ENCODE peak calls at places on chromosomes 3 and 15, in nine cellular contexts. T, M, O, C, U, S, I, V and R are unnamed samples.

GRCh38 chr3:135905058-135905724 is 60.3 kb upstream of the PPP2R3A start:
- DNase-seq in T (no peak), M (no peak), O (no peak), C (no peak), U (no peak), S (no peak), I (no peak), V (no peak), R (no peak)

GRCh38 chr3:149967067-149967685 is 3.5 kb downstream of the PFN2 start:
- DNase-seq in T (no peak), M (no peak), O (no peak), C (no peak), U (peak), S (no peak), I (no peak), V (no peak), R (no peak)

GRCh38 chr3:197019021-197019420 is 10.6 kb downstream of the MELTF start:
- DNase-seq in T (no peak), M (no peak), O (no peak), C (no peak), U (no peak), S (no peak), I (no peak), V (no peak), R (no peak)

GRCh38 chr3:78645628-78646310 is 1122.0 kb downstream of the ROBO1 start:
- DNase-seq in T (no peak), M (no peak), O (no peak), C (no peak), U (peak), S (peak), I (no peak), V (no peak), R (peak)

GRCh38 chr3:27449530-27450150 is 34.5 kb downstream of the SLC4A7 start:
- DNase-seq in T (no peak), M (no peak), O (no peak), C (no peak), U (no peak), S (no peak), I (no peak), V (no peak), R (no peak)

GRCh38 chr3:135802171-135802570 is 163.4 kb upstream of the PPP2R3A start:
- DNase-seq in T (no peak), M (no peak), O (no peak), C (no peak), U (no peak), S (no peak), I (no peak), V (no peak), R (no peak)

GRCh38 chr3:76941376-76941775 is 98.5 kb upstream of the ROBO2 start:
- DNase-seq in T (no peak), M (no peak), O (no peak), C (no peak), U (no peak), S (no peak), I (no peak), V (no peak), R (no peak)

GRCh38 chr15:68190048-68190447 is 15.1 kb downstream of the CALML4 start:
- DNase-seq in T (no peak), M (no peak), O (no peak), C (no peak), U (no peak), S (no peak), I (no peak), V (no peak), R (no peak)

GRCh38 chr3:168061332-168061996 is 34.3 kb downstream of the GOLIM4 start:
- DNase-seq in T (no peak), M (no peak), O (no peak), C (no peak), U (no peak), S (no peak), I (no peak), V (no peak), R (no peak)

GRCh38 chr15:65184305-65184943 is 718 bp downstream of the CLPX start:
- DNase-seq in T (peak), M (peak), O (no peak), C (peak), U (peak), S (no peak), I (peak), V (peak), R (peak)

GRCh38 chr15:88788816-88789215 is 14.4 kb upstream of the ACAN start:
- DNase-seq in T (no peak), M (peak), O (no peak), C (no peak), U (no peak), S (no peak), I (no peak), V (no peak), R (no peak)

GRCh38 chr3:141432904-141433303 is 53.9 kb upstream of the RASA2 start:
- DNase-seq in T (no peak), M (no peak), O (no peak), C (no peak), U (no peak), S (no peak), I (no peak), V (no peak), R (no peak)

GRCh38 chr3:107845355-107846281 is 245.2 kb downstream of the CD47 start:
- DNase-seq in T (no peak), M (no peak), O (no peak), C (no peak), U (peak), S (no peak), I (no peak), V (no peak), R (no peak)

GRCh38 chr3:177835008-177835407 is 637.7 kb upstream of the TBL1XR1 start:
- DNase-seq in T (no peak), M (no peak), O (no peak), C (no peak), U (no peak), S (no peak), I (no peak), V (no peak), R (no peak)

GRCh38 chr3:50554553-50554952 is 13.0 kb downstream of the C3orf18 start:
- DNase-seq in T (no peak), M (no peak), O (no peak), C (no peak), U (no peak), S (no peak), I (no peak), V (no peak), R (no peak)

GRCh38 chr15:93829115-93829849 is 402.1 kb upstream of the MCTP2 start:
- DNase-seq in T (no peak), M (no peak), O (no peak), C (no peak), U (peak), S (peak), I (no peak), V (no peak), R (no peak)

GRCh38 chr15:91855684-91856553 is 2.4 kb downstream of the SLCO3A1 start:
- DNase-seq in T (no peak), M (no peak), O (no peak), C (peak), U (peak), S (no peak), I (no peak), V (peak), R (peak)

GRCh38 chr3:180036678-180037455 is at the start of gene PEX5L:
- DNase-seq in T (no peak), M (no peak), O (peak), C (peak), U (peak), S (no peak), I (peak), V (peak), R (peak)

GRCh38 chr15:82624008-82624407 is 23.2 kb downstream of the CPEB1 start:
- DNase-seq in T (no peak), M (no peak), O (no peak), C (no peak), U (no peak), S (peak), I (no peak), V (no peak), R (no peak)

DNA sequence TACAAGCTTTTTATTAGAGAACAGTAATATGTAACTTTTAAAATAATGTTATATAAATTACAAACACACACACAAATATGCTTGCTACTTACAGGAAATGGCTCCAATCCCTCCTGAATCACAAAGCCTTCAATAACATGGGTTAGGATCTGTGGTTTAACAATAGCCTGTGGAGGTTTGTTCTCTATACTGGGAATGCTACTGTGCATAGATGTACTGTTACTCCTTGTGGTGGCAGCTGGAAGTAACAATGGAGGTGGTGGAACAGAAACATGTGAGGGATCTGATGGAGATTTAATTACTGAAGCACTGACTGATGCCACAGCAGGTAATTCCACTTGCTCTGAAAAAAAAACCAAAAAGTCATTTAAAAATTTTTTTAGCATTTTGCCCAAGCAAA is 64.4 kb downstream of the PHC3 start:
- DNase-seq in T (no peak), M (no peak), O (no peak), C (no peak), U (peak), S (no peak), I (no peak), V (no peak), R (peak)
- TF ChIP-seq CTCF in T (no peak), M (no peak), O (no peak), C (peak), U (no peak), S (peak), I (no peak), V (peak), R (peak)

GRCh38 chr15:22956980-22957264 is 23.2 kb downstream of the CYFIP1 start:
- DNase-seq in T (no peak), M (no peak), O (no peak), C (no peak), U (no peak), S (no peak), I (no peak), V (no peak), R (no peak)

GRCh38 chr15:22956257-22956979 is 23.8 kb downstream of the CYFIP1 start:
- DNase-seq in T (no peak), M (no peak), O (no peak), C (peak), U (no peak), S (no peak), I (no peak), V (no peak), R (no peak)

GRCh38 chr15:22954326-22954725 is 25.8 kb downstream of the CYFIP1 start:
- DNase-seq in T (no peak), M (no peak), O (no peak), C (no peak), U (no peak), S (no peak), I (no peak), V (no peak), R (no peak)

GRCh38 chr15:22954798-22955543 is 25.2 kb downstream of the CYFIP1 start:
- DNase-seq in T (no peak), M (no peak), O (no peak), C (no peak), U (no peak), S (no peak), I (no peak), V (no peak), R (no peak)

GRCh38 chr15:22955544-22956085 is 24.6 kb downstream of the CYFIP1 start:
- DNase-seq in T (no peak), M (no peak), O (no peak), C (no peak), U (no peak), S (no peak), I (no peak), V (no peak), R (no peak)
- TF ChIP-seq CTCF in T (no peak), M (no peak), O (no peak), C (no peak), U (no peak), S (no peak), I (no peak), V (no peak), R (no peak)

GRCh38 chr3:126836220-126836860 is 132.3 kb downstream of the CHCHD6 start:
- DNase-seq in T (no peak), M (no peak), O (no peak), C (no peak), U (no peak), S (no peak), I (no peak), V (peak), R (no peak)
- TF ChIP-seq CTCF in T (no peak), M (no peak), O (no peak), C (no peak), U (no peak), S (no peak), I (no peak), V (no peak), R (no peak)

DNA sequence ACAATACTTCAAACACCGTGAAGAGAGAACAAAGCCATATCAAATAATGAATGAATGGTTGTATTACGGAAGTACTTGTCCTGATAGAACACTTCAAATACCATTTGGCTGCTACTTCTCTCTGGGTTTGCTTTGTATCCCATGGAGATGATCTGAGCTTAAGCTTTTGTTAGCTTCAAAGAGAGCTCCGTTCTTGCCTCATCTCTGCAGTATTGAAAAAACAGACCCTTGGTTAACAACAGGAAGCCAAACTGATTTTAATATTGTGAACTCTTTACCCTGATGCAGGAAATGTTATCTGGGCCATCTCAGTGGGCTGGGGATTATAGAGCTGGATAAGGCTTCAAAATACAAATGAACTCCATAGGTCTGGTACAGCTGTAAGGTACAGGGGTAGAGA is 101.0 kb downstream of the CHL1 start:
- DNase-seq in T (no peak), M (no peak), O (no peak), C (no peak), U (no peak), S (no peak), I (no peak), V (no peak), R (no peak)
- TF ChIP-seq CTCF in T (no peak), M (no peak), O (no peak), C (no peak), U (no peak), S (no peak), I (no peak), V (no peak), R (no peak)

DNA sequence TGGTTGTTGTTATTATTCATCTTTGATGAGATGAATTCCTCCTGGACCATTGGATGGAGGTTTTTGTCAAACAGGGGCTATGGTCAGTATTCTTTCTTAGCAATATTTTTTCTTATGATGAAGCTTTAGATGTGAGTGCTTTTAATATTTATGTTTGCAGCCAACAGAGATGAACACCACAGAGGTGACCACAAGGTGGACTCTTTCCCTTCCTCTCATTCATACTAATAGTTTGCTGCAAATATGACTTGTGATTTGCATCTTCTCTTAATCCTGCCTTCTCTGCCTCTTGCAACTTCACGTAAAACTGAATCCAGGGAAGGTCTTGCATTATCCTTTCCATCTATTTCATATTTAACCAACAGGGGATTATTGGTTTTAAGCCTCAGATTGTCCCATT is 473.1 kb upstream of the UBE2E2 start:
- DNase-seq in T (no peak), M (no peak), O (no peak), C (no peak), U (peak), S (no peak), I (no peak), V (no peak), R (peak)
- TF ChIP-seq CTCF in T (no peak), M (no peak), O (no peak), C (peak), U (peak), S (no peak), I (no peak), V (peak), R (peak)